ENCODE peak calls at places on chromosomes 16 and 17, in seven cellular contexts. One of them, this sample, is unnamed.

GRCh38 chr16:89722392-89723278 is 1.3 kb downstream of the ZNF276 start:
- DNase-seq in GM23248: peak
- DNase-seq in brain microvascular endothelial cell: peak
- DNase-seq in Right ventricle myocardium inferior: peak
- DNase-seq in iPS-NIHi11: peak
- DNase-seq in CD4-positive, alpha-beta memory T cell: peak
- DNase-seq in EL: no peak
- DNase-seq in this sample: peak

GRCh38 chr16:24858219-24859041 is 12.7 kb downstream of the SLC5A11 start:
- DNase-seq in GM23248: peak
- DNase-seq in brain microvascular endothelial cell: peak
- DNase-seq in Right ventricle myocardium inferior: no peak
- DNase-seq in iPS-NIHi11: peak
- DNase-seq in CD4-positive, alpha-beta memory T cell: peak
- DNase-seq in EL: peak
- DNase-seq in this sample: peak

GRCh38 chr17:45228985-45229517 is 7.4 kb downstream of the FMNL1 start:
- DNase-seq in GM23248: peak
- DNase-seq in brain microvascular endothelial cell: peak
- DNase-seq in Right ventricle myocardium inferior: peak
- DNase-seq in iPS-NIHi11: peak
- DNase-seq in CD4-positive, alpha-beta memory T cell: peak
- DNase-seq in EL: peak
- DNase-seq in this sample: peak

GRCh38 chr16:46790599-46791270 is 40.2 kb downstream of the C16orf87 start:
- DNase-seq in GM23248: peak
- DNase-seq in brain microvascular endothelial cell: no peak
- DNase-seq in Right ventricle myocardium inferior: no peak
- DNase-seq in iPS-NIHi11: no peak
- DNase-seq in CD4-positive, alpha-beta memory T cell: no peak
- DNase-seq in EL: no peak
- DNase-seq in this sample: no peak

GRCh38 chr17:38912221-38912813 is 13.1 kb upstream of the LASP1NB start:
- DNase-seq in GM23248: no peak
- DNase-seq in brain microvascular endothelial cell: no peak
- DNase-seq in Right ventricle myocardium inferior: peak
- DNase-seq in iPS-NIHi11: no peak
- DNase-seq in CD4-positive, alpha-beta memory T cell: no peak
- DNase-seq in EL: no peak
- DNase-seq in this sample: no peak

GRCh38 chr17:41871789-41872188 is 6.6 kb upstream of the KLHL11 start:
- DNase-seq in GM23248: no peak
- DNase-seq in brain microvascular endothelial cell: no peak
- DNase-seq in Right ventricle myocardium inferior: no peak
- DNase-seq in iPS-NIHi11: no peak
- DNase-seq in CD4-positive, alpha-beta memory T cell: no peak
- DNase-seq in EL: no peak
- DNase-seq in this sample: no peak

GRCh38 chr17:31490991-31491793 is 99.7 kb downstream of the RAB11FIP4 start:
- DNase-seq in GM23248: no peak
- DNase-seq in brain microvascular endothelial cell: no peak
- DNase-seq in Right ventricle myocardium inferior: peak
- DNase-seq in iPS-NIHi11: no peak
- DNase-seq in CD4-positive, alpha-beta memory T cell: no peak
- DNase-seq in EL: no peak
- DNase-seq in this sample: no peak

GRCh38 chr17:38608648-38609047 is 2.9 kb upstream of the SRCIN1 start:
- DNase-seq in GM23248: no peak
- DNase-seq in brain microvascular endothelial cell: no peak
- DNase-seq in Right ventricle myocardium inferior: no peak
- DNase-seq in iPS-NIHi11: no peak
- DNase-seq in CD4-positive, alpha-beta memory T cell: no peak
- DNase-seq in EL: no peak
- DNase-seq in this sample: no peak

GRCh38 chr17:46764709-46765401 is 53.6 kb downstream of the WNT3 start:
- DNase-seq in GM23248: peak
- DNase-seq in brain microvascular endothelial cell: peak
- DNase-seq in Right ventricle myocardium inferior: peak
- DNase-seq in iPS-NIHi11: no peak
- DNase-seq in CD4-positive, alpha-beta memory T cell: no peak
- DNase-seq in EL: peak
- DNase-seq in this sample: no peak

GRCh38 chr17:42937712-42938596 is 26.3 kb downstream of the AARSD1 start:
- DNase-seq in GM23248: peak
- DNase-seq in brain microvascular endothelial cell: peak
- DNase-seq in Right ventricle myocardium inferior: no peak
- DNase-seq in iPS-NIHi11: peak
- DNase-seq in CD4-positive, alpha-beta memory T cell: no peak
- DNase-seq in EL: peak
- DNase-seq in this sample: peak

GRCh38 chr16:15440852-15441251 is 6.5 kb downstream of the BMERB1 start:
- DNase-seq in GM23248: peak
- DNase-seq in brain microvascular endothelial cell: peak
- DNase-seq in Right ventricle myocardium inferior: no peak
- DNase-seq in iPS-NIHi11: no peak
- DNase-seq in CD4-positive, alpha-beta memory T cell: no peak
- DNase-seq in EL: peak
- DNase-seq in this sample: no peak

GRCh38 chr16:8936421-8936820 is 27.3 kb downstream of the USP7 start:
- DNase-seq in GM23248: peak
- DNase-seq in brain microvascular endothelial cell: peak
- DNase-seq in Right ventricle myocardium inferior: no peak
- DNase-seq in iPS-NIHi11: peak
- DNase-seq in CD4-positive, alpha-beta memory T cell: peak
- DNase-seq in EL: peak
- DNase-seq in this sample: peak

GRCh38 chr16:3728424-3729160 is 11.3 kb upstream of the TRAP1 start:
- DNase-seq in GM23248: no peak
- DNase-seq in brain microvascular endothelial cell: no peak
- DNase-seq in Right ventricle myocardium inferior: no peak
- DNase-seq in iPS-NIHi11: no peak
- DNase-seq in CD4-positive, alpha-beta memory T cell: no peak
- DNase-seq in EL: no peak
- DNase-seq in this sample: no peak

GRCh38 chr17:6071528-6072065 is 1.4 kb downstream of the WSCD1 start:
- DNase-seq in GM23248: no peak
- DNase-seq in brain microvascular endothelial cell: no peak
- DNase-seq in Right ventricle myocardium inferior: no peak
- DNase-seq in iPS-NIHi11: no peak
- DNase-seq in CD4-positive, alpha-beta memory T cell: no peak
- DNase-seq in EL: no peak
- DNase-seq in this sample: no peak

This sample was measured in activated naive CD4-positive, alpha-beta T cell treated with anti-CD3 and anti-CD28 coated beads, Interleukin-2, amount 50 U/mL, for 16 hours.